ENCODE peak calls at places on chromosomes 7 and 10, in eight cellular contexts. I is heart right ventricle; C is adipocyte; R is DMS79; N is pancreas; U is GM04503; J is effector memory CD8-positive, alpha-beta T cell; Q is iPS DF 19.7. P is an unnamed sample.

GRCh38 chr7:127938588-127938987 is 92.6 kb downstream of the LRRC4 start:
- DNase-seq in R (no peak), N (no peak), I (peak; percentile 5), J (no peak), C (peak; percentile 88), U (peak; percentile 70), Q (no peak), P (no peak)

GRCh38 chr7:50427518-50427917 is 22.6 kb downstream of the FIGNL1 start:
- DNase-seq in U (no peak), N (no peak), J (no peak), Q (no peak), C (no peak), R (no peak), I (no peak), P (no peak)

GRCh38 chr7:18886801-18887200 is 230.6 kb downstream of the TWIST1 start:
- DNase-seq in N (no peak), R (no peak), I (no peak), J (no peak), U (no peak), Q (no peak), C (no peak), P (no peak)

GRCh38 chr10:49441488-49442476 is 45.9 kb upstream of the DRGX start:
- DNase-seq in N (no peak), I (no peak), U (no peak), R (no peak), C (no peak), Q (no peak), J (peak; percentile 19), P (no peak)

GRCh38 chr10:47152861-47153349 is 147.1 kb upstream of the GDF10 start:
- DNase-seq in C (no peak), J (no peak), N (no peak), I (no peak), Q (peak; percentile 12), R (no peak), U (no peak), P (no peak)

GRCh38 chr10:114933588-114933987 is 4.4 kb upstream of the TRUB1 start:
- DNase-seq in Q (no peak), U (no peak), I (no peak), N (no peak), C (peak; percentile 33), R (no peak), J (no peak), P (no peak)

GRCh38 chr7:153193144-153193595 is 433.6 kb downstream of the ACTR3B start:
- DNase-seq in Q (no peak), J (no peak), N (peak; percentile 54), C (no peak), R (no peak), I (no peak), U (no peak), P (no peak)

GRCh38 chr10:46033602-46034011 is 3.2 kb upstream of the NCOA4 start:
- DNase-seq in Q (no peak), J (no peak), N (no peak), R (no peak), I (no peak), U (peak; percentile 76), C (peak; percentile 35), P (no peak)

GRCh38 chr10:122140941-122141623 is 130.0 kb upstream of the BTBD16 start:
- DNase-seq in Q (no peak), R (no peak), N (no peak), J (no peak), I (peak; percentile 93), U (peak; percentile 79), C (peak; percentile 92), P (no peak)

GRCh38 chr7:39428221-39428620 is 138.0 kb upstream of the YAE1 start:
- DNase-seq in C (peak; percentile 61), I (no peak), Q (no peak), J (no peak), U (peak; percentile 85), R (no peak), N (no peak), P (no peak)

GRCh38 chr7:55409474-55410225 is 44.5 kb downstream of the LANCL2 start:
- DNase-seq in Q (no peak), C (no peak), I (no peak), N (no peak), U (no peak), J (no peak), R (peak; percentile 72), P (no peak)

GRCh38 chr7:90271753-90272152 is 26.8 kb downstream of the CFAP69 start:
- DNase-seq in U (peak; percentile 68), Q (no peak), C (peak; percentile 84), J (no peak), I (no peak), N (no peak), R (no peak), P (no peak)

GRCh38 chr7:54932818-54933543 is 85.8 kb upstream of the EGFR start:
- DNase-seq in C (peak; percentile 85), Q (peak; percentile 20), N (peak; percentile 88), J (no peak), I (peak; percentile 54), U (no peak), R (peak; percentile 66), P (no peak)

GRCh38 chr7:73829921-73830617 is 727 bp upstream of the CLDN4 start:
- DNase-seq in I (no peak), R (no peak), U (no peak), Q (no peak), J (no peak), N (no peak), C (no peak), P (no peak)

GRCh38 chr10:32105782-32106382 is 49.7 kb upstream of the KIF5B start:
- DNase-seq in C (no peak), I (no peak), J (no peak), N (no peak), U (no peak), R (no peak), Q (no peak), P (no peak)

GRCh38 chr7:33062023-33062781 is at the start of gene NT5C3A:
- DNase-seq in Q (no peak), C (peak; percentile 67), N (peak; percentile 84), I (peak; percentile 24), J (no peak), U (no peak), R (no peak), P (no peak)

GRCh38 chr10:22623624-22624263 is 90.6 kb downstream of the PIP4K2A start:
- DNase-seq in Q (no peak), R (no peak), U (no peak), C (no peak), J (no peak), I (no peak), N (no peak), P (no peak)

GRCh38 chr7:2383543-2384274 is 19.7 kb upstream of the CHST12 start:
- DNase-seq in C (no peak), N (peak; percentile 75), U (no peak), J (no peak), R (no peak), I (no peak), Q (no peak), P (no peak)

GRCh38 chr7:57772126-57772924 is 322.3 kb downstream of the ZNF716 start:
- DNase-seq in N (peak; percentile 46), I (no peak), U (no peak), J (no peak), C (no peak), Q (no peak), R (no peak), P (no peak)

GRCh38 chr7:561631-562393 is 42.2 kb upstream of the PDGFA start:
- DNase-seq in I (no peak), R (no peak), J (no peak), C (no peak), U (no peak), N (peak; percentile 95), Q (no peak), P (no peak)

GRCh38 chr7:920351-921070 is 34.0 kb downstream of the ADAP1 start:
- DNase-seq in C (no peak), N (peak; percentile 64), Q (no peak), J (no peak), R (no peak), I (no peak), U (no peak), P (no peak)